ENCODE peak calls at places on chromosomes 16 and 17, in five cellular contexts. One of them, this sample, is unnamed.

GRCh38 chr16:85440744-85441143 is 172.4 kb upstream of the GSE1 start:
- DNase-seq in neuronal stem cell: no peak
- DNase-seq in iris pigment epithelial cell: no peak
- DNase-seq in mesendoderm: no peak
- DNase-seq in naive thymus-derived CD8-positive, alpha-beta T cell: no peak
- DNase-seq in this sample: no peak

GRCh38 chr17:81868674-81869220 is 2.4 kb downstream of the ARHGDIA start:
- DNase-seq in neuronal stem cell: no peak
- DNase-seq in iris pigment epithelial cell: peak; percentile 93
- DNase-seq in mesendoderm: peak; percentile 89
- DNase-seq in naive thymus-derived CD8-positive, alpha-beta T cell: no peak
- DNase-seq in this sample: peak; percentile 84

GRCh38 chr16:52069866-52070265 is 477.1 kb downstream of the TOX3 start:
- DNase-seq in iris pigment epithelial cell: peak; percentile 21
- DNase-seq in mesendoderm: peak; percentile 73
- DNase-seq in neuronal stem cell: peak; percentile 40
- DNase-seq in naive thymus-derived CD8-positive, alpha-beta T cell: no peak
- DNase-seq in this sample: no peak

GRCh38 chr16:29825145-29826044 is 5.1 kb downstream of the MVP start:
- DNase-seq in naive thymus-derived CD8-positive, alpha-beta T cell: no peak
- DNase-seq in iris pigment epithelial cell: peak; percentile 87
- DNase-seq in mesendoderm: peak; percentile 47
- DNase-seq in neuronal stem cell: no peak
- DNase-seq in this sample: no peak

GRCh38 chr16:80569440-80570105 is 28.8 kb downstream of the DYNLRB2 start:
- DNase-seq in iris pigment epithelial cell: peak; percentile 29
- DNase-seq in mesendoderm: no peak
- DNase-seq in naive thymus-derived CD8-positive, alpha-beta T cell: no peak
- DNase-seq in neuronal stem cell: no peak
- DNase-seq in this sample: no peak

GRCh38 chr17:69882281-69882680 is 192.7 kb upstream of the KCNJ16 start:
- DNase-seq in mesendoderm: no peak
- DNase-seq in naive thymus-derived CD8-positive, alpha-beta T cell: no peak
- DNase-seq in neuronal stem cell: no peak
- DNase-seq in iris pigment epithelial cell: no peak
- DNase-seq in this sample: no peak

GRCh38 chr16:23518435-23518891 is 8.2 kb upstream of the GGA2 start:
- DNase-seq in mesendoderm: no peak
- DNase-seq in iris pigment epithelial cell: peak; percentile 56
- DNase-seq in naive thymus-derived CD8-positive, alpha-beta T cell: no peak
- DNase-seq in neuronal stem cell: no peak
- DNase-seq in this sample: no peak

GRCh38 chr16:2895813-2896212 is 12.8 kb downstream of the FLYWCH2 start:
- DNase-seq in neuronal stem cell: no peak
- DNase-seq in iris pigment epithelial cell: peak; percentile 69
- DNase-seq in naive thymus-derived CD8-positive, alpha-beta T cell: no peak
- DNase-seq in mesendoderm: no peak
- DNase-seq in this sample: no peak

GRCh38 chr17:45813051-45813731 is 29.1 kb downstream of the CRHR1 start:
- DNase-seq in neuronal stem cell: peak; percentile 75
- DNase-seq in iris pigment epithelial cell: peak; percentile 10
- DNase-seq in mesendoderm: peak; percentile 84
- DNase-seq in naive thymus-derived CD8-positive, alpha-beta T cell: no peak
- DNase-seq in this sample: no peak

GRCh38 chr17:74431568-74432483 is at the start of gene GPRC5C:
- DNase-seq in naive thymus-derived CD8-positive, alpha-beta T cell: no peak
- DNase-seq in mesendoderm: peak; percentile 90
- DNase-seq in neuronal stem cell: peak; percentile 62
- DNase-seq in iris pigment epithelial cell: peak; percentile 21
- DNase-seq in this sample: peak; percentile 66

GRCh38 chr17:42072323-42073187 is 22.2 kb upstream of the C17orf113 start:
- DNase-seq in naive thymus-derived CD8-positive, alpha-beta T cell: no peak
- DNase-seq in iris pigment epithelial cell: no peak
- DNase-seq in neuronal stem cell: no peak
- DNase-seq in mesendoderm: no peak
- DNase-seq in this sample: no peak

GRCh38 chr17:10699861-10700260 is 2.5 kb downstream of the ADPRM start:
- DNase-seq in naive thymus-derived CD8-positive, alpha-beta T cell: no peak
- DNase-seq in neuronal stem cell: no peak
- DNase-seq in mesendoderm: no peak
- DNase-seq in iris pigment epithelial cell: peak; percentile 88
- DNase-seq in this sample: no peak

GRCh38 chr16:68617735-68618134 is 27.4 kb upstream of the CDH3 start:
- DNase-seq in neuronal stem cell: no peak
- DNase-seq in mesendoderm: no peak
- DNase-seq in naive thymus-derived CD8-positive, alpha-beta T cell: no peak
- DNase-seq in iris pigment epithelial cell: no peak
- DNase-seq in this sample: no peak

GRCh38 chr16:75254359-75254837 is 3.0 kb upstream of the BCAR1 start:
- DNase-seq in iris pigment epithelial cell: peak; percentile 91
- DNase-seq in naive thymus-derived CD8-positive, alpha-beta T cell: no peak
- DNase-seq in neuronal stem cell: no peak
- DNase-seq in mesendoderm: peak; percentile 91
- DNase-seq in this sample: no peak

GRCh38 chr16:583815-584591 is 5.9 kb upstream of the RAB40C start:
- DNase-seq in naive thymus-derived CD8-positive, alpha-beta T cell: no peak
- DNase-seq in iris pigment epithelial cell: no peak
- DNase-seq in mesendoderm: no peak
- DNase-seq in neuronal stem cell: no peak
- DNase-seq in this sample: no peak

GRCh38 chr16:8505327-8505991 is 84.9 kb downstream of the TMEM114 start:
- DNase-seq in iris pigment epithelial cell: no peak
- DNase-seq in neuronal stem cell: no peak
- DNase-seq in naive thymus-derived CD8-positive, alpha-beta T cell: no peak
- DNase-seq in mesendoderm: peak; percentile 43
- DNase-seq in this sample: no peak

GRCh38 chr17:41555105-41555887 is 16.6 kb downstream of the KRT9 start:
- DNase-seq in mesendoderm: no peak
- DNase-seq in iris pigment epithelial cell: peak; percentile 63
- DNase-seq in neuronal stem cell: no peak
- DNase-seq in naive thymus-derived CD8-positive, alpha-beta T cell: no peak
- DNase-seq in this sample: no peak

GRCh38 chr17:18356624-18357023 is 6.7 kb downstream of the SHMT1 start:
- DNase-seq in neuronal stem cell: no peak
- DNase-seq in iris pigment epithelial cell: peak; percentile 86
- DNase-seq in naive thymus-derived CD8-positive, alpha-beta T cell: no peak
- DNase-seq in mesendoderm: no peak
- DNase-seq in this sample: no peak

GRCh38 chr17:17435323-17435722 is 41.5 kb upstream of the MED9 start:
- DNase-seq in naive thymus-derived CD8-positive, alpha-beta T cell: no peak
- DNase-seq in mesendoderm: no peak
- DNase-seq in iris pigment epithelial cell: peak; percentile 92
- DNase-seq in neuronal stem cell: no peak
- DNase-seq in this sample: no peak

GRCh38 chr17:28908640-28909098 is 5.8 kb upstream of the DHRS13 start:
- DNase-seq in iris pigment epithelial cell: peak; percentile 61
- DNase-seq in mesendoderm: no peak
- DNase-seq in neuronal stem cell: no peak
- DNase-seq in naive thymus-derived CD8-positive, alpha-beta T cell: no peak
- DNase-seq in this sample: no peak

GRCh38 chr16:88878967-88879787 is 12.7 kb upstream of the PABPN1L start:
- DNase-seq in naive thymus-derived CD8-positive, alpha-beta T cell: no peak
- DNase-seq in neuronal stem cell: no peak
- DNase-seq in iris pigment epithelial cell: no peak
- DNase-seq in mesendoderm: no peak
- DNase-seq in this sample: no peak

GRCh38 chr16:69865701-69866100 is 85.4 kb upstream of the CLEC18A start:
- DNase-seq in naive thymus-derived CD8-positive, alpha-beta T cell: no peak
- DNase-seq in iris pigment epithelial cell: peak; percentile 96
- DNase-seq in neuronal stem cell: no peak
- DNase-seq in mesendoderm: peak; percentile 48
- DNase-seq in this sample: no peak

GRCh38 chr16:28139530-28139929 is 72.2 kb downstream of the XPO6 start:
- DNase-seq in iris pigment epithelial cell: no peak
- DNase-seq in mesendoderm: no peak
- DNase-seq in neuronal stem cell: no peak
- DNase-seq in naive thymus-derived CD8-positive, alpha-beta T cell: no peak
- DNase-seq in this sample: no peak

GRCh38 chr17:3672571-3672970 is 4.0 kb downstream of the EMC6 start:
- DNase-seq in naive thymus-derived CD8-positive, alpha-beta T cell: no peak
- DNase-seq in iris pigment epithelial cell: no peak
- DNase-seq in mesendoderm: no peak
- DNase-seq in neuronal stem cell: no peak
- DNase-seq in this sample: no peak

GRCh38 chr17:43994272-43995149 is 9.9 kb upstream of the NAGS start:
- DNase-seq in mesendoderm: peak; percentile 62
- DNase-seq in iris pigment epithelial cell: peak; percentile 48
- DNase-seq in naive thymus-derived CD8-positive, alpha-beta T cell: peak; percentile 72
- DNase-seq in neuronal stem cell: no peak
- DNase-seq in this sample: no peak

GRCh38 chr17:75041656-75042280 is 5.0 kb downstream of the ATP5PD start:
- DNase-seq in naive thymus-derived CD8-positive, alpha-beta T cell: no peak
- DNase-seq in mesendoderm: peak; percentile 92
- DNase-seq in neuronal stem cell: no peak
- DNase-seq in iris pigment epithelial cell: no peak
- DNase-seq in this sample: no peak

GRCh38 chr16:1379863-1380174 is 28.1 kb downstream of the GNPTG start:
- DNase-seq in neuronal stem cell: no peak
- DNase-seq in naive thymus-derived CD8-positive, alpha-beta T cell: no peak
- DNase-seq in iris pigment epithelial cell: no peak
- DNase-seq in mesendoderm: peak; percentile 69
- DNase-seq in this sample: no peak

GRCh38 chr17:72162569-72162968 is 41.7 kb downstream of the SOX9 start:
- DNase-seq in iris pigment epithelial cell: no peak
- DNase-seq in mesendoderm: no peak
- DNase-seq in neuronal stem cell: no peak
- DNase-seq in naive thymus-derived CD8-positive, alpha-beta T cell: no peak
- DNase-seq in this sample: no peak

GRCh38 chr16:62475573-62475972 is 439.3 kb upstream of the CDH8 start:
- DNase-seq in mesendoderm: peak; percentile 23
- DNase-seq in naive thymus-derived CD8-positive, alpha-beta T cell: no peak
- DNase-seq in iris pigment epithelial cell: no peak
- DNase-seq in neuronal stem cell: no peak
- DNase-seq in this sample: no peak

GRCh38 chr16:31010539-31010938 is at the start of gene STX1B:
- DNase-seq in naive thymus-derived CD8-positive, alpha-beta T cell: peak; percentile 63
- DNase-seq in mesendoderm: peak; percentile 44
- DNase-seq in iris pigment epithelial cell: no peak
- DNase-seq in neuronal stem cell: peak; percentile 59
- DNase-seq in this sample: no peak

GRCh38 chr17:80805032-80805751 is 186.4 kb upstream of the CHMP6 start:
- DNase-seq in mesendoderm: peak; percentile 40
- DNase-seq in naive thymus-derived CD8-positive, alpha-beta T cell: no peak
- DNase-seq in neuronal stem cell: no peak
- DNase-seq in iris pigment epithelial cell: peak; percentile 34
- DNase-seq in this sample: no peak

GRCh38 chr17:8204761-8205555 is 5.4 kb downstream of the AURKB start:
- DNase-seq in mesendoderm: no peak
- DNase-seq in naive thymus-derived CD8-positive, alpha-beta T cell: no peak
- DNase-seq in neuronal stem cell: no peak
- DNase-seq in iris pigment epithelial cell: no peak
- DNase-seq in this sample: no peak

GRCh38 chr16:74034862-74035261 is 261.8 kb upstream of the PSMD7 start:
- DNase-seq in naive thymus-derived CD8-positive, alpha-beta T cell: no peak
- DNase-seq in iris pigment epithelial cell: peak; percentile 31
- DNase-seq in mesendoderm: peak; percentile 54
- DNase-seq in neuronal stem cell: peak; percentile 36
- DNase-seq in this sample: peak; percentile 1

GRCh38 chr16:89498839-89499238 is 8.5 kb upstream of the ANKRD11 start:
- DNase-seq in naive thymus-derived CD8-positive, alpha-beta T cell: no peak
- DNase-seq in iris pigment epithelial cell: no peak
- DNase-seq in neuronal stem cell: no peak
- DNase-seq in mesendoderm: no peak
- DNase-seq in this sample: no peak

GRCh38 chr17:50635720-50636144 is 1.1 kb downstream of the ABCC3 start:
- DNase-seq in naive thymus-derived CD8-positive, alpha-beta T cell: no peak
- DNase-seq in neuronal stem cell: no peak
- DNase-seq in iris pigment epithelial cell: no peak
- DNase-seq in mesendoderm: no peak
- DNase-seq in this sample: no peak

GRCh38 chr16:77739493-77739892 is 17.2 kb downstream of the NUDT7 start:
- DNase-seq in naive thymus-derived CD8-positive, alpha-beta T cell: no peak
- DNase-seq in iris pigment epithelial cell: peak; percentile 47
- DNase-seq in neuronal stem cell: no peak
- DNase-seq in mesendoderm: no peak
- DNase-seq in this sample: no peak

GRCh38 chr17:48262982-48263586 is 155.5 kb downstream of the SNX11 start:
- DNase-seq in iris pigment epithelial cell: peak; percentile 35
- DNase-seq in naive thymus-derived CD8-positive, alpha-beta T cell: no peak
- DNase-seq in neuronal stem cell: no peak
- DNase-seq in mesendoderm: no peak
- DNase-seq in this sample: no peak

GRCh38 chr16:69848635-69849545 is 86.8 kb downstream of the WWP2 start:
- DNase-seq in neuronal stem cell: no peak
- DNase-seq in iris pigment epithelial cell: peak; percentile 67
- DNase-seq in naive thymus-derived CD8-positive, alpha-beta T cell: no peak
- DNase-seq in mesendoderm: no peak
- DNase-seq in this sample: no peak

This sample was measured in HCT116.